ENCODE peak calls at places on chromosomes 13 and 19, in five cellular contexts. Y is pancreas, B is suprapubic skin, H is mammary epithelial cell, V is keratinocyte. K is an unnamed sample.

GRCh38 chr19:58566989-58567388 is 6.1 kb downstream of the MZF1 start:
- DNase-seq in Y (peak), H (no peak), B (no peak), V (no peak), K (no peak)

GRCh38 chr13:46606915-46607413 is 54.0 kb downstream of the LRCH1 start:
- DNase-seq in V (no peak), H (no peak), B (no peak), Y (no peak), K (no peak)

GRCh38 chr13:76223565-76223964 is 587.4 kb downstream of the LMO7 start:
- DNase-seq in Y (no peak), B (no peak), V (no peak), H (no peak), K (no peak)

GRCh38 chr13:40969169-40969901 is 49.8 kb downstream of the ELF1 start:
- DNase-seq in V (no peak), B (no peak), Y (no peak), H (no peak), K (no peak)

GRCh38 chr13:33204130-33204927 is 81.2 kb downstream of the STARD13 start:
- DNase-seq in Y (peak), H (no peak), V (no peak), B (peak), K (peak)

GRCh38 chr13:19981685-19982238 is 23.2 kb downstream of the ZMYM2 start:
- DNase-seq in B (no peak), Y (no peak), V (no peak), H (no peak), K (no peak)

GRCh38 chr19:771332-771785 is 20.4 kb downstream of the MISP start:
- DNase-seq in V (no peak), Y (peak), H (peak), B (no peak), K (peak)

GRCh38 chr13:34772881-34773280 is 169.2 kb upstream of the NBEA start:
- DNase-seq in V (no peak), H (no peak), B (no peak), Y (no peak), K (no peak)

GRCh38 chr13:93227906-93228801 is 1.5 kb downstream of the GPC6 start:
- DNase-seq in H (peak), B (peak), Y (peak), V (no peak), K (peak)

GRCh38 chr19:10102787-10103236 is 334 bp upstream of the ANGPTL6 start:
- DNase-seq in B (no peak), V (no peak), H (no peak), Y (no peak), K (no peak)

GRCh38 chr13:45615501-45616101 is at the start of gene ERICH6B:
- DNase-seq in Y (peak), H (no peak), B (no peak), V (no peak), K (no peak)

GRCh38 chr13:60514891-60515290 is 117.9 kb downstream of the TDRD3 start:
- DNase-seq in V (no peak), H (no peak), B (no peak), Y (no peak), K (peak)

GRCh38 chr19:6890421-6890913 is 3.1 kb downstream of the ADGRE1 start:
- DNase-seq in H (no peak), B (no peak), Y (no peak), V (no peak), K (no peak)

GRCh38 chr19:39303373-39304184 is 7.4 kb downstream of the IFNL1 start:
- DNase-seq in Y (no peak), V (no peak), H (no peak), B (peak), K (no peak)

GRCh38 chr13:112434032-112434431 is 57.9 kb downstream of the SPACA7 start:
- DNase-seq in V (no peak), Y (no peak), B (no peak), H (no peak), K (no peak)

GRCh38 chr13:53782400-53783030 is 753.9 kb downstream of the OLFM4 start:
- DNase-seq in V (no peak), H (peak), Y (peak), B (no peak), K (peak)

GRCh38 chr19:33554821-33555220 is 33.2 kb upstream of the PEPD start:
- DNase-seq in V (no peak), H (no peak), B (no peak), Y (no peak), K (no peak)

GRCh38 chr19:1746401-1747284 is 6.7 kb upstream of the ONECUT3 start:
- DNase-seq in Y (no peak), H (peak), B (no peak), V (peak), K (peak)

GRCh38 chr13:104253063-104253680 is 1187.0 kb upstream of the SLC10A2 start:
- DNase-seq in B (no peak), Y (no peak), H (no peak), V (no peak), K (no peak)

GRCh38 chr19:38831142-38831605 is 420 bp downstream of the ECH1 start:
- DNase-seq in H (peak), V (no peak), Y (peak), B (peak), K (peak)

GRCh38 chr19:38433268-38433733 is at the start of gene RYR1:
- DNase-seq in B (no peak), H (no peak), Y (no peak), V (no peak), K (no peak)

GRCh38 chr13:77811981-77812380 is 106.7 kb downstream of the EDNRB start:
- DNase-seq in B (no peak), Y (no peak), V (no peak), H (no peak), K (no peak)

GRCh38 chr13:77815330-77815729 is 103.3 kb downstream of the EDNRB start:
- DNase-seq in Y (no peak), B (no peak), V (no peak), H (no peak), K (no peak)

GRCh38 chr13:77810891-77811290 is 107.7 kb downstream of the EDNRB start:
- DNase-seq in B (no peak), V (no peak), H (no peak), Y (no peak), K (no peak)

GRCh38 chr13:77810430-77810829 is 108.2 kb downstream of the EDNRB start:
- DNase-seq in Y (no peak), H (peak), B (no peak), V (no peak), K (peak)
- TF ChIP-seq CTCF in Y (no peak), H (peak), B (peak), V (peak), K (peak)

DNA sequence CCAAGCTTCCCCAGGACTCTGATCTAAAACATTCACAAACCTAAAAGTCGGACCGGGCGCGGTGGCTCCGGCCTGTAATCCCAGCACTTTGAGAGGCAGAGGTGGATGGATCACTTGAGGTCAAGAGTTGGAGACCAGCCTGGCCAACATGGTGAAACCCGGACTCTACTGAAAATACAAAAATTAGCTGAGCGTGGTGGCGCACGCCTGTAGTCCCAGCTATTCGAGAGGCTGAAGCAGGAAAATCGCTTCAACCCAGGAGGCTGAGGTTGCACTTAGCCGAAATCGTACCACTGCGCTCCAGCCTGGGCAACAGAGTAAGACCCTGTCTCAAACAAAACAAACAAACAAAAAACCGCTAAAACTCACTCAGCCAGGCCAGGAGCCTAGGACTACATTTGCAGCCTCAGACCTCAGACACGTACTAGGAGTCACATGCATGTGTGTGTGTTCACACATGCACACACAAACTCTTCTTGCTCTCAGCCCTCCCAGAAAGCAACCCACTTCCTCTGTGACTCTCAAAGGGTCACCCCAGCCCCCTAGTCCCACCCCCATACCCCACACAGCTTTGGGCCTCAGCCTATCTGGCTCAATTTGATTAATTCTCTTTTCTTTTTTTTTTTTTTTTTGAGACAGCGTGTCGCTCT is 704 bp upstream of the NOTCH3 start:
- DNase-seq in B (no peak), Y (no peak), H (no peak), V (no peak), K (no peak)
- H3K4me3 ChIP-seq in B (peak), Y (no peak), H (peak), V (no peak), K (peak)

DNA sequence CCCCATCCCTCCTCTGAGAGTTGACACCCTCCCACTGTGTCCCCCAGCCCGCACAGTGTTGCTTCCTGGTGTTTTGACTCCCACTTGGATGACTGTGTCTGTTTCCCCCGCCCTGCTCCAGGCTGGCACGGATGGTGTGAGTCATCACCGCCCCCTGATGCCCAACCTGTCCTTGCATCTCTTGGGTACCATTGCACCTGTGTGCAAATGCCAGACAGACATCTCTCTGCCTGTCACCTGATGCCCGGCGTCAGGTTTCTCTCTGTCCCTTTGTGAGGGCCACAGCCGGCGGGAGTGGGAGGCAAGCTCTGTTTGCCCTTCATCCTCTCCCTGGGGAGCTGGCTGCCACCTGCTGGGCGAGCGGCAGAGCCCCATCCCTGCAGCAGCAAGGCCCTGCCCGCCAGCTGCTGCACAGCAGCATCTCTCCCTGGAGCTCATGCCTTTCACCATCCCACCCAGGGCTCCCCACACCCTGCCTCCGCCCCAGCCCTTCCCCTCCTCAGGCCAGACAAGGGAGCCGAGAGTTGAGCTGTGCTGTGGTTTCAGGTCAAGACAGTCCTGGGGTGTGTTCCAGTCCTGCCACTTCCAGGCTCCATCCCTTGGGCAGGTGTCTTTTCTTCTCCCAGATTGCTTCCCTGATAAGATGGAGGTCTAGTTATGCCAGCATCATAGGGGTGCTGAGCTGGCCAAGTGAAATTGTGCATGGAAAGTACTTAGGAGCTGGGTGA is 29.7 kb downstream of the NKPD1 start:
- DNase-seq in B (no peak), V (no peak), Y (no peak), H (peak), K (no peak)
- TF ChIP-seq CTCF in B (no peak), V (peak), Y (no peak), H (peak), K (peak)

GRCh38 chr19:43420954-43421353 is 6.3 kb downstream of the TEX101 start:
- DNase-seq in B (no peak), Y (no peak), V (no peak), H (no peak), K (no peak)
- H3K4me3 ChIP-seq in B (no peak), Y (no peak), V (no peak), H (no peak), K (no peak)

DNA sequence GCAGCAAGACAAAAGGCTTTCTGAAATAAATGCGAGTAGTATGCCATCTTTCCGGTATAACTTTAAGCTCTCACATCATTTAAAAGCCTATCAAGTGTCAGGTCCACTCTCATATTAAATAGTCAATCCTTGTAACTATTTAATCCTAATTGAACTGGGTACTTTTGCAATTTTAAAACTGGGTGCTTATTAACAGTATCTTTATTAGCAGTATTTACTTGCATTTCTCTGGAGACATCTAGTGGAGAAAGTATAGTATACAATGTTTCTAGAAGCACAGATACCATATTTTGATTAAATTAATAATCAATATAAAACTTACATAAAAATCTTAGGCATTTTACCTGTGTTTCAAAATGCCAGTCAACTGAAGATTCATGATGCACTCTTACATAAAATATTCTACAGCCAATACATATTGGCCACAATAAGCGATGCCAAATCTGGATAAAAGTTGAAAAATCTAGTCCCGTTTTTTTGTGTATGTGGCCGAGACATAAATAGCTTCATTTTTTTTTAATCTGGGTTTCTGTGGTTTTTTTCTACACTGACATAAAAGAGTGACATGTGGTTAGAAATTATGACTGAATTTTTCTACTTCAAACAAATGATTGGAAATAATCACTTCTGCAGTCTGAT is 4.3 kb upstream of the POSTN start:
- DNase-seq in B (no peak), V (no peak), H (no peak), Y (no peak), K (peak)
- TF ChIP-seq CTCF in B (peak), V (peak), H (peak), Y (peak), K (peak)

GRCh38 chr19:16259385-16260159 is 61.9 kb downstream of the AP1M1 start:
- DNase-seq in V (no peak), Y (no peak), H (no peak), B (no peak), K (no peak)
- H3K4me3 ChIP-seq in V (no peak), Y (no peak), H (no peak), B (no peak), K (no peak)

GRCh38 chr13:98781905-98782304 is 29.4 kb upstream of the SLC15A1 start:
- DNase-seq in H (no peak), Y (no peak), B (no peak), V (no peak), K (no peak)

GRCh38 chr13:98780972-98781869 is 28.7 kb upstream of the SLC15A1 start:
- DNase-seq in Y (no peak), H (no peak), V (no peak), B (no peak), K (no peak)

GRCh38 chr13:98784666-98785065 is 32.2 kb upstream of the SLC15A1 start:
- DNase-seq in V (no peak), B (no peak), H (no peak), Y (no peak), K (no peak)

GRCh38 chr13:98783856-98784478 is 31.5 kb upstream of the SLC15A1 start:
- DNase-seq in V (no peak), Y (no peak), B (no peak), H (no peak), K (no peak)

DNA sequence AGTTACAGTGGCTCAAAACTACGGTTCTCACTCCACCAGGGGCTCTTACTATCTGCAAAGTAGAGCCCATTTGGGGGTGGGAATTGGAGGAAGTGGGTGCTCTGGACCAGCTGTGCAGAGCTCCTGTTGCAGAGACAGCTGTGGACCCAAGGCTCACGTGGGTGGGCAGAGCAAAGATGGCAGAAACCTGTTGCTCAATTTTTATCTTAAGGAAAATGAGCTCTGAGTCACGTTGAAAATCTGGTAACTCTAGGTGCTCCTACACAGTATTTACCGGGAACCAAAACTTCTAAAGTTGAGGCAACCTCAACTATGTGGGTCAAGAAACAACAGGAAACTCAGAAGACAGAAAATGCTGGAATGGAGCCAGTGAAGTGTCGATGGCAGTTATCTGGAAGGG is 30.2 kb upstream of the SLC15A1 start:
- DNase-seq in H (peak), Y (no peak), V (no peak), B (no peak), K (peak)
- TF ChIP-seq CTCF in H (no peak), Y (no peak), V (no peak), B (no peak), K (no peak)

GRCh38 chr19:46407891-46408426 is 5.4 kb downstream of the CCDC8 start:
- DNase-seq in B (no peak), V (no peak), Y (no peak), H (no peak), K (no peak)

GRCh38 chr19:46404884-46405658 is 8.3 kb downstream of the CCDC8 start:
- DNase-seq in B (no peak), H (no peak), Y (peak), V (no peak), K (no peak)

GRCh38 chr19:46408611-46409039 is 4.7 kb downstream of the CCDC8 start:
- DNase-seq in Y (peak), H (no peak), V (no peak), B (no peak), K (peak)

GRCh38 chr19:46402725-46403124 is 10.6 kb downstream of the CCDC8 start:
- DNase-seq in B (peak), H (no peak), Y (peak), V (no peak), K (no peak)

DNA sequence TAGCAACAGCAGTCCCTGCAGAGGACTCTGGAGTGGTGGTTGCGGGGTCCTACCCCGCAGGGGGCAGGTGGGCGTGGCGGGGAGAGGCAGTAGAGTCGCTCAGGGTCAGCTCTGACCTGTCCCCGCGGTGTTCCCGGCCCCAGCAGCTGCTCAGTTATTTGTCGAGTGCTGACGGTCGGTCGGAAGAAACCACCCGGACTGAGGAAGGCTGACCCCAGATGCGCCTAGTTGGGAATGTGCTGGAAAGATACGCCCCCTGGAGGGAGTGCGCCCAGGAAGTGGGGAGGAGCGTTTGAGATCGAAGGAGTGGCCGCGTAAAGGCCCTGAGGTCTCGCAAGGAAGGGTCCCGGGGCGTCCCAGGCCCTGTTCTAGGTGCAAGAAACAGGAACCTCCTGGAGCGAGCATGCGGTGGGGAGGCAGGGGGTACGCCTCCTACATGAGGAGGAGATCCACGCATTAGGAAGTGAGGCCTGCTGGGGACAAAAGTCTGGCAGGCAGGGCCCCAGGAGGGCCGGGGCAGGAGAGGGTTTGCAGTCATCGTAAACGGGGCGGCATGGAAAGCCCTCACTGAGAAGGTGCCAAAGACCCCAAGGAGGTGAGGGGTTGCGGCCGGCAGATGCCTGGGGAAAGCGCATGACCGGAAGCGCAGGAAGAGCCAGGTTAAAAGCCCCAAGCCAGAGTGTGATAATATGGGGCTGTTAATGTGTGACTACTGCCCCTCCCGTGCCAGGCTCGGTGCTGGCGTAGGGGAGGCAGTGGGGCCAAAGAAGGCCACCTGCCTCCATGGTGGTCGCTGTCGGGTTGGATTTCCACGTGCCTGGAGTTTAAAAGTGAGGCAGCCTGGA is 9.1 kb downstream of the CCDC8 start:
- DNase-seq in H (no peak), V (no peak), B (no peak), Y (peak), K (peak)
- H3K4me3 ChIP-seq in H (peak), V (peak), B (peak), Y (peak), K (peak)

GRCh38 chr19:4991996-4992698 is 23.2 kb downstream of the KDM4B start:
- DNase-seq in B (no peak), V (no peak), Y (no peak), H (no peak), K (no peak)
- TF ChIP-seq CTCF in B (no peak), V (no peak), Y (no peak), H (no peak), K (no peak)